ENCODE peak calls at places on chromosomes 11 and 22, in six cellular contexts. One of them, this sample, is unnamed. For H3K9me3, the result is how much of the 10 kb centered on the place peaks cover.

GRCh38 chr11:114082767-114083181 is 23.3 kb downstream of the ZBTB16 start:
- DNase-seq in kidney: no peak
- DNase-seq in ovary: peak
- DNase-seq in PC-9: no peak
- DNase-seq in A549: no peak
- DNase-seq in CD8-positive, alpha-beta T cell: no peak
- DNase-seq in this sample: no peak

GRCh38 chr11:117418685-117419084 is 91.0 kb downstream of the CEP164 start:
- DNase-seq in kidney: peak
- DNase-seq in ovary: no peak
- DNase-seq in PC-9: no peak
- DNase-seq in A549: no peak
- DNase-seq in CD8-positive, alpha-beta T cell: no peak
- DNase-seq in this sample: no peak

GRCh38 chr11:111879637-111879960 is 258 bp downstream of the CFAP68 start:
- DNase-seq in ovary: no peak
- DNase-seq in A549: no peak
- DNase-seq in kidney: no peak
- DNase-seq in PC-9: no peak
- DNase-seq in CD8-positive, alpha-beta T cell: no peak
- DNase-seq in this sample: no peak

GRCh38 chr11:29669336-29669735 is 347.5 kb downstream of the KCNA4 start:
- DNase-seq in A549: no peak
- DNase-seq in CD8-positive, alpha-beta T cell: no peak
- DNase-seq in kidney: no peak
- DNase-seq in ovary: no peak
- DNase-seq in PC-9: no peak
- DNase-seq in this sample: no peak

GRCh38 chr11:10943968-10944367 is 86.1 kb upstream of the ZBED5 start:
- DNase-seq in CD8-positive, alpha-beta T cell: no peak
- DNase-seq in kidney: no peak
- DNase-seq in ovary: no peak
- DNase-seq in A549: no peak
- DNase-seq in PC-9: no peak
- DNase-seq in this sample: no peak

GRCh38 chr11:125005491-125005890 is 51.5 kb downstream of the CCDC15 start:
- DNase-seq in ovary: no peak
- DNase-seq in A549: no peak
- DNase-seq in kidney: no peak
- DNase-seq in CD8-positive, alpha-beta T cell: no peak
- DNase-seq in PC-9: no peak
- DNase-seq in this sample: no peak

GRCh38 chr11:99154277-99154676 is 133.5 kb downstream of the CNTN5 start:
- DNase-seq in ovary: no peak
- DNase-seq in kidney: peak
- DNase-seq in PC-9: no peak
- DNase-seq in A549: no peak
- DNase-seq in CD8-positive, alpha-beta T cell: no peak
- DNase-seq in this sample: no peak

GRCh38 chr11:59247535-59248227 is 35.0 kb upstream of the MPEG1 start:
- DNase-seq in ovary: no peak
- DNase-seq in kidney: no peak
- DNase-seq in A549: peak
- DNase-seq in PC-9: peak
- DNase-seq in CD8-positive, alpha-beta T cell: no peak
- DNase-seq in this sample: peak

GRCh38 chr11:62680825-62681240 is 2.0 kb upstream of the UBXN1 start:
- DNase-seq in kidney: no peak
- DNase-seq in ovary: no peak
- DNase-seq in CD8-positive, alpha-beta T cell: no peak
- DNase-seq in A549: peak
- DNase-seq in PC-9: peak
- DNase-seq in this sample: peak

GRCh38 chr22:44955102-44955501 is 54.7 kb downstream of the PHF21B start:
- DNase-seq in PC-9: no peak
- DNase-seq in ovary: no peak
- DNase-seq in A549: no peak
- DNase-seq in kidney: no peak
- DNase-seq in CD8-positive, alpha-beta T cell: no peak
- DNase-seq in this sample: no peak

DNA sequence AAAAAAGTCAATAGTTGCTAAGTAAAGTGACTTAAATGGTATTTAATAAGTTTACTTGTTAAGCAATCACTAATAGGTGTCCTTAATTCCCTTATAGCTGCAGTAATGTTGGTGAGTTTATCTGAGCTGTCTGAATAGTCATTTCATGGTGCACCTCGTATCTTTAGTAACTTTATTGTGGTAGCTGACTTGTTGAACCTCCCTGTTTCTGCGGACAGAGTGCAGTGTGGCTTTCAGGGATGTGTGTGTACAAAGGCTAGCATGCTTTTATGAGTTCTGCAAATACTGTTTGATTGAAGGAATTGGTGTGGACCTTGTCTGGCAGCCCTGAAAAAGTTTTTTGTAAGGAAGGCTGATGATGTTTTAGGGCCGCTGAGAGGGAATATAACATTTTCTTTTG is 2.6 kb downstream of the ZNRF3 start:
- DNase-seq in CD8-positive, alpha-beta T cell: no peak
- DNase-seq in ovary: no peak
- DNase-seq in A549: no peak
- DNase-seq in kidney: no peak
- DNase-seq in PC-9: no peak
- DNase-seq in this sample: no peak
- H3K4me3 ChIP-seq in CD8-positive, alpha-beta T cell: no peak
- H3K4me3 ChIP-seq in ovary: no peak
- H3K4me3 ChIP-seq in A549: peak
- H3K4me3 ChIP-seq in kidney: peak
- H3K4me3 ChIP-seq in PC-9: no peak
- H3K4me3 ChIP-seq in this sample: no peak

DNA sequence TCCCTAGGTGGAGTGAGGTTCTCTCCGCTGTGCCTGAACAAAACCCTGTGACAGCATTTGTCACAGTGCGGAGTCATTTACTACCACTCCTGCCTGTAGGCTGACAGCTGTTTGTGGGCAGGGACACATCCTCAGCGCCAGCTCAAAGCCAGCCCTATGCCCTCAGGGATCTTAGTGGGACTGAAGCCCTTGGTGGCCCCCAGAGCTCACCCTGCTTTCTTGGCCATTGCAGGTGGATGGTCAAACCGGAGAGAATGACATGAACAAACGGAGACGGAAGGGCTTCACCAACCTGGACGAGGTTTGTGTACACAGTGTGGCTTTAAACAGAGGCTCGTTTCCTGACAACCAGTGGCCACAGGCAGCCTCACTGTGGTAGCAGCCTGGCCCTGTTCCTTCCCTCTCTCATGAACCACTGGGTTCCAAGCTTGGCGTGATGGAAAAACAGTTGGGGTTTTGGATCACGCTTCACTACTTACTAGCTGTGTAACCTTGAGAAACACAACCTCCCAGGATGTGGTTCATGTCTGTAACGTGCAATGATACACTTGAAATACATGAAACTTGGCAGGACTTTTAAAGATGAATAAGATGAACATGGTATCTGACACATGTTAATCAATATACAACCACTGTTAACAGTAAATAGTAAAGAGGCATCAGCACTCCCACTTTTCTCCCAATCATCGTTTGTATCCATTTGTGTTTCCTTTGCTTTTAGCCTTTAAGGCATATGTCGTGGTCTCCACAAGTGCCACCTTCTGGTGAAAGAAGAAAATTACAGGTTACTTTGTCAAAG is 125.8 kb downstream of the MICAL2 start:
- DNase-seq in A549: peak
- DNase-seq in CD8-positive, alpha-beta T cell: peak
- DNase-seq in ovary: no peak
- DNase-seq in kidney: no peak
- DNase-seq in PC-9: no peak
- DNase-seq in this sample: peak
- H3K27ac ChIP-seq in A549: peak
- H3K27ac ChIP-seq in CD8-positive, alpha-beta T cell: peak
- H3K27ac ChIP-seq in ovary: peak
- H3K27ac ChIP-seq in kidney: no peak
- H3K27ac ChIP-seq in PC-9: no peak
- H3K27ac ChIP-seq in this sample: no peak

GRCh38 chr22:11626422-11626773 is 3901.6 kb upstream of the OR11H1 start:
- DNase-seq in kidney: no peak
- DNase-seq in PC-9: no peak
- DNase-seq in A549: no peak
- DNase-seq in CD8-positive, alpha-beta T cell: no peak
- DNase-seq in ovary: no peak
- DNase-seq in this sample: no peak
- H3K9me3 ChIP-seq in kidney: under half
- H3K9me3 ChIP-seq in PC-9: under half
- H3K9me3 ChIP-seq in A549: under half
- H3K9me3 ChIP-seq in CD8-positive, alpha-beta T cell: under half
- H3K9me3 ChIP-seq in ovary: under half
- H3K9me3 ChIP-seq in this sample: under half

GRCh38 chr11:116373545-116373944 is 399.2 kb downstream of the BUD13 start:
- DNase-seq in ovary: no peak
- DNase-seq in PC-9: no peak
- DNase-seq in A549: no peak
- DNase-seq in kidney: no peak
- DNase-seq in CD8-positive, alpha-beta T cell: no peak
- DNase-seq in this sample: no peak

GRCh38 chr11:116373107-116373506 is 399.7 kb downstream of the BUD13 start:
- DNase-seq in ovary: no peak
- DNase-seq in CD8-positive, alpha-beta T cell: no peak
- DNase-seq in A549: no peak
- DNase-seq in kidney: no peak
- DNase-seq in PC-9: no peak
- DNase-seq in this sample: no peak

GRCh38 chr11:116374085-116374484 is 398.7 kb downstream of the BUD13 start:
- DNase-seq in A549: no peak
- DNase-seq in PC-9: no peak
- DNase-seq in kidney: no peak
- DNase-seq in ovary: no peak
- DNase-seq in CD8-positive, alpha-beta T cell: no peak
- DNase-seq in this sample: no peak

GRCh38 chr11:116366980-116367640 is 405.7 kb downstream of the BUD13 start:
- DNase-seq in ovary: no peak
- DNase-seq in PC-9: no peak
- DNase-seq in A549: peak
- DNase-seq in kidney: no peak
- DNase-seq in CD8-positive, alpha-beta T cell: no peak
- DNase-seq in this sample: no peak

DNA sequence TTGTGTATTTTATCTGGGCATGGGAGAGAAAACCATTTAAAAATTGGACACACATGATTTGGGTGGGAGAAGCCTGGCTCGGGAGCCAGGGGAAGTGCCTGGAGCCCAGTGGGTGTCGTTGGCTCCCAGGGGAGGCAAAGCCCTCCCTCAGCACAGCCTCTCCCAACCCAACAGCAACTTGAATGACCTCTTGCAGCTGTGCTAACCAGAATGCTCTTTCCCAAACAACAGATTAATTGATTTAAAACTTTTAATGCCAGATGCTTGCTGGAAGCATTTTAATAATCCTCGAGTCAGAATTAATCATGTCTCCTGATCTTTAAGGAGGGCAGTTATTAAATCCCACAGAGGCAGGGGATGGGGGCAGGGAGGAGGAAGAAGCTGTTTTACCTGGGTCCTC is 401.6 kb downstream of the BUD13 start:
- DNase-seq in A549: no peak
- DNase-seq in PC-9: no peak
- DNase-seq in ovary: no peak
- DNase-seq in CD8-positive, alpha-beta T cell: no peak
- DNase-seq in kidney: no peak
- DNase-seq in this sample: no peak
- H3K4me3 ChIP-seq in A549: no peak
- H3K4me3 ChIP-seq in PC-9: no peak
- H3K4me3 ChIP-seq in ovary: no peak
- H3K4me3 ChIP-seq in CD8-positive, alpha-beta T cell: no peak
- H3K4me3 ChIP-seq in kidney: no peak
- H3K4me3 ChIP-seq in this sample: no peak

GRCh38 chr11:91174734-91175133 is 951.9 kb upstream of the CHORDC1 start:
- DNase-seq in CD8-positive, alpha-beta T cell: no peak
- DNase-seq in A549: no peak
- DNase-seq in ovary: no peak
- DNase-seq in kidney: no peak
- DNase-seq in PC-9: no peak
- DNase-seq in this sample: no peak

GRCh38 chr11:91173701-91174100 is 950.9 kb upstream of the CHORDC1 start:
- DNase-seq in CD8-positive, alpha-beta T cell: no peak
- DNase-seq in ovary: no peak
- DNase-seq in PC-9: no peak
- DNase-seq in kidney: no peak
- DNase-seq in A549: no peak
- DNase-seq in this sample: no peak

DNA sequence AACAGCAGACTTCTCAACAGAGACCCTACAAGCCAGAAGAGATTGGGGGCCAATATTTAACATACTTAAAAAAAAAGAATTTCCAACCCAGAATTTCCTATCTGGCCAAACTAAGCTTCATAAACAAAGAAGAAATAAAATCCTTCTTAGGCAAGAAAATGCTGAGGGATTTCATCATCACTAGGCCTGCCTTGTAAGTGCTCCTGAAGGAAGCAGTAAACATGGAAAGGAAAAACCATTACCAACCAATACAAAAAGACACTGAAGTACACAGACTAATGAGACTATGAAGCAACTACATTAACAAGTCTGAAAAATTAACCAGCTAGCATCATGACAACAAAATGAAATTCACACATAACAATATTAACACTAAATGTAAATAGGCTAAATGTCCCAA is 947.9 kb upstream of the CHORDC1 start:
- DNase-seq in A549: no peak
- DNase-seq in ovary: no peak
- DNase-seq in CD8-positive, alpha-beta T cell: no peak
- DNase-seq in PC-9: no peak
- DNase-seq in kidney: no peak
- DNase-seq in this sample: no peak
- H3K27ac ChIP-seq in A549: no peak
- H3K27ac ChIP-seq in ovary: no peak
- H3K27ac ChIP-seq in CD8-positive, alpha-beta T cell: no peak
- H3K27ac ChIP-seq in PC-9: no peak
- H3K27ac ChIP-seq in kidney: no peak
- H3K27ac ChIP-seq in this sample: no peak

DNA sequence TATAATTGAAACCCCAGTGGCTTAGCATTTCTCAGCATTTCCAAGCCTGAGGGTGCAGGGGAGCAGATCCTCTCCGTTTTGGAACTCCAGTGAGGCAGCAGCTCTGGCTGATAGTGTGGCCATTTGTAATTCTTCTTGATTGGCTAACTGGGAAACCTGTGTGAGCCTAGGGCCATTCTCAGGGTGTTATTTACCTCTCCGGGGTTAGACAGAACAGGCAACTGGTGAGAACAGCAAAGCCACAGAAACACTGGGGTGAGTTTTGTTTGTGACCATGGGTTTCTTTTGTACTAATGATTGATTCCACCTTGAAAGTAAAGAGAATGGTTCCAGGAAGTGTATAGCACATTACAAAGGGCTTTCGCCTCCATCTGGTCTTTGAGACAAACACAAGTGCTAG is 2.4 kb upstream of the OR4X2 start:
- DNase-seq in kidney: no peak
- DNase-seq in PC-9: no peak
- DNase-seq in ovary: no peak
- DNase-seq in A549: no peak
- DNase-seq in CD8-positive, alpha-beta T cell: no peak
- DNase-seq in this sample: no peak
- H3K9me3 ChIP-seq in kidney: under half
- H3K9me3 ChIP-seq in PC-9: under half
- H3K9me3 ChIP-seq in ovary: under half
- H3K9me3 ChIP-seq in A549: under half
- H3K9me3 ChIP-seq in CD8-positive, alpha-beta T cell: under half
- H3K9me3 ChIP-seq in this sample: under half

This sample was measured in naive thymus-derived CD4-positive, alpha-beta T cell.